ENCODE peak calls at places on chromosomes 13 and 19, in eight cellular contexts. One of them, this sample, is unnamed.

GRCh38 chr13:114059946-114060860 is 72.2 kb downstream of the RASA3 start:
- DNase-seq in lung: no peak
- DNase-seq in tibial artery: no peak
- DNase-seq in heart left ventricle: peak; percentile 81
- DNase-seq in bronchial epithelial cell: no peak
- DNase-seq in nephron progenitor cell: no peak
- DNase-seq in fibroblast of the aortic adventitia: no peak
- DNase-seq in choroid plexus epithelial cell: no peak
- DNase-seq in this sample: no peak

GRCh38 chr13:110413311-110414040 is 106.4 kb downstream of the COL4A2 start:
- DNase-seq in choroid plexus epithelial cell: no peak
- DNase-seq in lung: no peak
- DNase-seq in fibroblast of the aortic adventitia: no peak
- DNase-seq in tibial artery: no peak
- DNase-seq in bronchial epithelial cell: no peak
- DNase-seq in heart left ventricle: no peak
- DNase-seq in nephron progenitor cell: no peak
- DNase-seq in this sample: no peak

GRCh38 chr19:3270908-3271307 is 46.4 kb downstream of the CELF5 start:
- DNase-seq in heart left ventricle: no peak
- DNase-seq in bronchial epithelial cell: peak; percentile 15
- DNase-seq in lung: no peak
- DNase-seq in fibroblast of the aortic adventitia: peak; percentile 32
- DNase-seq in choroid plexus epithelial cell: peak; percentile 52
- DNase-seq in tibial artery: no peak
- DNase-seq in nephron progenitor cell: no peak
- DNase-seq in this sample: no peak

GRCh38 chr19:46574533-46574932 is 26.6 kb upstream of the CALM3 start:
- DNase-seq in choroid plexus epithelial cell: peak; percentile 47
- DNase-seq in nephron progenitor cell: no peak
- DNase-seq in tibial artery: no peak
- DNase-seq in fibroblast of the aortic adventitia: peak; percentile 15
- DNase-seq in lung: no peak
- DNase-seq in bronchial epithelial cell: no peak
- DNase-seq in heart left ventricle: no peak
- DNase-seq in this sample: no peak

GRCh38 chr13:66323695-66324094 is 906.4 kb downstream of the PCDH9 start:
- DNase-seq in tibial artery: no peak
- DNase-seq in fibroblast of the aortic adventitia: no peak
- DNase-seq in choroid plexus epithelial cell: peak; percentile 9
- DNase-seq in bronchial epithelial cell: no peak
- DNase-seq in lung: no peak
- DNase-seq in nephron progenitor cell: no peak
- DNase-seq in heart left ventricle: no peak
- DNase-seq in this sample: no peak

GRCh38 chr19:42199440-42200115 is 17.9 kb downstream of the DEDD2 start:
- DNase-seq in heart left ventricle: peak; percentile 79
- DNase-seq in lung: peak; percentile 70
- DNase-seq in choroid plexus epithelial cell: no peak
- DNase-seq in bronchial epithelial cell: peak; percentile 81
- DNase-seq in fibroblast of the aortic adventitia: no peak
- DNase-seq in nephron progenitor cell: no peak
- DNase-seq in tibial artery: peak; percentile 55
- DNase-seq in this sample: no peak

GRCh38 chr19:5436101-5436947 is 18.9 kb upstream of the ZNRF4 start:
- DNase-seq in tibial artery: no peak
- DNase-seq in fibroblast of the aortic adventitia: peak; percentile 44
- DNase-seq in lung: no peak
- DNase-seq in bronchial epithelial cell: no peak
- DNase-seq in heart left ventricle: peak; percentile 48
- DNase-seq in nephron progenitor cell: peak; percentile 90
- DNase-seq in choroid plexus epithelial cell: peak; percentile 46
- DNase-seq in this sample: no peak

GRCh38 chr19:8017808-8018207 is 12.4 kb upstream of the ELAVL1 start:
- DNase-seq in bronchial epithelial cell: no peak
- DNase-seq in nephron progenitor cell: no peak
- DNase-seq in tibial artery: no peak
- DNase-seq in fibroblast of the aortic adventitia: no peak
- DNase-seq in choroid plexus epithelial cell: no peak
- DNase-seq in heart left ventricle: no peak
- DNase-seq in lung: no peak
- DNase-seq in this sample: no peak

GRCh38 chr13:113874579-113875428 is 10.9 kb upstream of the GAS6 start:
- DNase-seq in bronchial epithelial cell: no peak
- DNase-seq in tibial artery: no peak
- DNase-seq in choroid plexus epithelial cell: no peak
- DNase-seq in fibroblast of the aortic adventitia: no peak
- DNase-seq in nephron progenitor cell: no peak
- DNase-seq in heart left ventricle: no peak
- DNase-seq in lung: no peak
- DNase-seq in this sample: no peak

GRCh38 chr13:24218977-24219376 is 58.5 kb downstream of the SPATA13 start:
- DNase-seq in choroid plexus epithelial cell: peak; percentile 41
- DNase-seq in fibroblast of the aortic adventitia: peak; percentile 49
- DNase-seq in bronchial epithelial cell: no peak
- DNase-seq in lung: no peak
- DNase-seq in heart left ventricle: no peak
- DNase-seq in nephron progenitor cell: no peak
- DNase-seq in tibial artery: no peak
- DNase-seq in this sample: no peak

GRCh38 chr19:42175952-42176648 is 41.4 kb downstream of the DEDD2 start:
- DNase-seq in tibial artery: no peak
- DNase-seq in choroid plexus epithelial cell: peak; percentile 47
- DNase-seq in heart left ventricle: no peak
- DNase-seq in bronchial epithelial cell: no peak
- DNase-seq in fibroblast of the aortic adventitia: peak; percentile 25
- DNase-seq in nephron progenitor cell: no peak
- DNase-seq in lung: no peak
- DNase-seq in this sample: no peak

GRCh38 chr19:11196406-11197287 is 698 bp downstream of the KANK2 start:
- DNase-seq in heart left ventricle: peak; percentile 81
- DNase-seq in nephron progenitor cell: peak; percentile 55
- DNase-seq in bronchial epithelial cell: no peak
- DNase-seq in tibial artery: no peak
- DNase-seq in choroid plexus epithelial cell: peak; percentile 34
- DNase-seq in fibroblast of the aortic adventitia: no peak
- DNase-seq in lung: peak; percentile 38
- DNase-seq in this sample: no peak

GRCh38 chr19:3057275-3057714 is 5.0 kb downstream of the TLE5 start:
- DNase-seq in tibial artery: peak; percentile 83
- DNase-seq in nephron progenitor cell: peak; percentile 54
- DNase-seq in lung: peak; percentile 87
- DNase-seq in fibroblast of the aortic adventitia: peak; percentile 65
- DNase-seq in bronchial epithelial cell: peak; percentile 23
- DNase-seq in heart left ventricle: peak; percentile 93
- DNase-seq in choroid plexus epithelial cell: peak; percentile 21
- DNase-seq in this sample: no peak

GRCh38 chr13:80755925-80756324 is 415.0 kb upstream of the SPRY2 start:
- DNase-seq in lung: no peak
- DNase-seq in tibial artery: no peak
- DNase-seq in bronchial epithelial cell: no peak
- DNase-seq in choroid plexus epithelial cell: peak; percentile 12
- DNase-seq in heart left ventricle: no peak
- DNase-seq in nephron progenitor cell: no peak
- DNase-seq in fibroblast of the aortic adventitia: no peak
- DNase-seq in this sample: no peak

GRCh38 chr13:84479656-84480055 is 597.4 kb upstream of the SLITRK1 start:
- DNase-seq in bronchial epithelial cell: peak; percentile 91
- DNase-seq in tibial artery: no peak
- DNase-seq in nephron progenitor cell: no peak
- DNase-seq in choroid plexus epithelial cell: peak; percentile 9
- DNase-seq in lung: no peak
- DNase-seq in heart left ventricle: no peak
- DNase-seq in fibroblast of the aortic adventitia: peak; percentile 18
- DNase-seq in this sample: no peak

GRCh38 chr13:51222510-51223283 is 499 bp downstream of the FAM124A start:
- DNase-seq in nephron progenitor cell: no peak
- DNase-seq in fibroblast of the aortic adventitia: no peak
- DNase-seq in choroid plexus epithelial cell: no peak
- DNase-seq in bronchial epithelial cell: no peak
- DNase-seq in heart left ventricle: no peak
- DNase-seq in lung: no peak
- DNase-seq in tibial artery: no peak
- DNase-seq in this sample: no peak
- TF ChIP-seq CTCF in nephron progenitor cell: no peak
- TF ChIP-seq CTCF in fibroblast of the aortic adventitia: peak; percentile 46
- TF ChIP-seq CTCF in choroid plexus epithelial cell: peak; percentile 12
- TF ChIP-seq CTCF in bronchial epithelial cell: no peak
- TF ChIP-seq CTCF in heart left ventricle: no peak
- TF ChIP-seq CTCF in lung: no peak
- TF ChIP-seq CTCF in tibial artery: no peak
- TF ChIP-seq CTCF in this sample: peak; percentile 42

GRCh38 chr13:30157616-30157993 is 149.7 kb downstream of the KATNAL1 start:
- DNase-seq in heart left ventricle: no peak
- DNase-seq in bronchial epithelial cell: no peak
- DNase-seq in choroid plexus epithelial cell: no peak
- DNase-seq in nephron progenitor cell: no peak
- DNase-seq in fibroblast of the aortic adventitia: no peak
- DNase-seq in tibial artery: no peak
- DNase-seq in lung: no peak
- DNase-seq in this sample: no peak

GRCh38 chr13:30159446-30159839 is 147.9 kb downstream of the KATNAL1 start:
- DNase-seq in choroid plexus epithelial cell: peak; percentile 96
- DNase-seq in nephron progenitor cell: no peak
- DNase-seq in heart left ventricle: no peak
- DNase-seq in fibroblast of the aortic adventitia: peak; percentile 63
- DNase-seq in lung: no peak
- DNase-seq in tibial artery: no peak
- DNase-seq in bronchial epithelial cell: peak; percentile 54
- DNase-seq in this sample: no peak

GRCh38 chr13:30156270-30156669 is 151.1 kb downstream of the KATNAL1 start:
- DNase-seq in choroid plexus epithelial cell: no peak
- DNase-seq in tibial artery: no peak
- DNase-seq in lung: no peak
- DNase-seq in nephron progenitor cell: no peak
- DNase-seq in heart left ventricle: no peak
- DNase-seq in fibroblast of the aortic adventitia: no peak
- DNase-seq in bronchial epithelial cell: no peak
- DNase-seq in this sample: no peak

GRCh38 chr13:30156826-30157615 is 150.3 kb downstream of the KATNAL1 start:
- DNase-seq in tibial artery: no peak
- DNase-seq in choroid plexus epithelial cell: no peak
- DNase-seq in nephron progenitor cell: no peak
- DNase-seq in fibroblast of the aortic adventitia: no peak
- DNase-seq in lung: no peak
- DNase-seq in bronchial epithelial cell: no peak
- DNase-seq in heart left ventricle: no peak
- DNase-seq in this sample: no peak

GRCh38 chr13:30158774-30159445 is 148.4 kb downstream of the KATNAL1 start:
- DNase-seq in tibial artery: no peak
- DNase-seq in lung: no peak
- DNase-seq in heart left ventricle: no peak
- DNase-seq in fibroblast of the aortic adventitia: peak; percentile 91
- DNase-seq in nephron progenitor cell: no peak
- DNase-seq in choroid plexus epithelial cell: peak; percentile 89
- DNase-seq in bronchial epithelial cell: no peak
- DNase-seq in this sample: no peak
- TF ChIP-seq CTCF in tibial artery: peak; percentile 20
- TF ChIP-seq CTCF in lung: no peak
- TF ChIP-seq CTCF in heart left ventricle: peak; percentile 20
- TF ChIP-seq CTCF in fibroblast of the aortic adventitia: peak; percentile 68
- TF ChIP-seq CTCF in nephron progenitor cell: no peak
- TF ChIP-seq CTCF in choroid plexus epithelial cell: peak; percentile 81
- TF ChIP-seq CTCF in bronchial epithelial cell: peak; percentile 13
- TF ChIP-seq CTCF in this sample: peak; percentile 74

DNA sequence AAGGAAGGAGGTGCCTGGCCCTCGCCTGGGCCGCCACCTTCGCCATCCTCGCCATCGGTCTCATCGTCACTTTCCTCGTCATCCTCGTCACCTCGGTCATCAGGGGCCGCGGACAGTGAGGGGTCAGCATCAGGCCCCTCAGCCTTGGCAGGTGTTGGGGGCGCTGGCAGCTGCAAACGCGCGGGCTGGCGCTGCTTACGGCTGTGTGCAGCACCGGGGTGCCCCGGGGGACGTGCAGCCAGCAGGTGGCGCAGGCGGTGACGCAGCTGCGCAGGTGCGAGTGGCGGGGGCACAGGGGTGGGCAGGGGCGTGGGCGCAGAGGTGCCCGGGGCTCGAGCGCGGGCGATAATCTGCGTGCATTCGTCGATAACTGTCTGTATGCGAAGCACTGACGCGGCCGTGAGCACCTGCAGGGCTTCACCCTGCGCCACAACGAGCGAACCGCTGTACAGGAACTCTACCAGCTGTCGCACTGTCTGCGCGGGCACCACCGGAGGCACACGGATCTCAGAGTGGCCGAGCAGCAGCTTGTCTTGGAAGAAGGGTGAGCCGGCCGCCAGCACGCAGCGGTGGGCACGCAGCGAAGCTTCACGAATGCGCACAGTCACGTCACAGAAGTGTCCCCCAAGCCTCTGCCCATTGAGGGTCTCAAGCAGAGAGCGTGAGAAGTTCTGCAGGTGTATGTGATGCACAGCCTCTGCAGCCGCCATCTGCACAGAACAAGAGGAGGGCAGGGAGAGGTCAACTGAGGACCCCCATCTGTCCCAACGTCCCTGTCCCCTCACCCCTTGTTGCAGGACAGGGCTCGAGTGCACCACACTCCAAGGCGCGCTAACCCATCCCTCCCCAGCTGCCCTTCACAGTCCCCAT is 2.4 kb downstream of the ZBTB45 start:
- DNase-seq in bronchial epithelial cell: no peak
- DNase-seq in nephron progenitor cell: no peak
- DNase-seq in tibial artery: no peak
- DNase-seq in fibroblast of the aortic adventitia: no peak
- DNase-seq in lung: no peak
- DNase-seq in choroid plexus epithelial cell: no peak
- DNase-seq in heart left ventricle: peak; percentile 59
- DNase-seq in this sample: no peak
- TF ChIP-seq CTCF in bronchial epithelial cell: no peak
- TF ChIP-seq CTCF in nephron progenitor cell: no peak
- TF ChIP-seq CTCF in tibial artery: no peak
- TF ChIP-seq CTCF in fibroblast of the aortic adventitia: no peak
- TF ChIP-seq CTCF in lung: no peak
- TF ChIP-seq CTCF in choroid plexus epithelial cell: no peak
- TF ChIP-seq CTCF in heart left ventricle: no peak
- TF ChIP-seq CTCF in this sample: no peak

GRCh38 chr19:55813906-55814305 is 17.9 kb downstream of the NLRP11 start:
- DNase-seq in nephron progenitor cell: no peak
- DNase-seq in choroid plexus epithelial cell: no peak
- DNase-seq in bronchial epithelial cell: no peak
- DNase-seq in heart left ventricle: no peak
- DNase-seq in tibial artery: no peak
- DNase-seq in fibroblast of the aortic adventitia: no peak
- DNase-seq in lung: no peak
- DNase-seq in this sample: no peak

GRCh38 chr19:55812449-55812848 is 19.4 kb downstream of the NLRP11 start:
- DNase-seq in tibial artery: no peak
- DNase-seq in lung: no peak
- DNase-seq in heart left ventricle: no peak
- DNase-seq in bronchial epithelial cell: no peak
- DNase-seq in nephron progenitor cell: no peak
- DNase-seq in fibroblast of the aortic adventitia: no peak
- DNase-seq in choroid plexus epithelial cell: no peak
- DNase-seq in this sample: no peak

GRCh38 chr19:55811340-55811739 is 20.5 kb downstream of the NLRP11 start:
- DNase-seq in heart left ventricle: no peak
- DNase-seq in nephron progenitor cell: no peak
- DNase-seq in tibial artery: no peak
- DNase-seq in lung: no peak
- DNase-seq in fibroblast of the aortic adventitia: no peak
- DNase-seq in bronchial epithelial cell: no peak
- DNase-seq in choroid plexus epithelial cell: no peak
- DNase-seq in this sample: no peak

GRCh38 chr19:55809381-55810058 is 22.3 kb downstream of the NLRP11 start:
- DNase-seq in heart left ventricle: no peak
- DNase-seq in choroid plexus epithelial cell: peak; percentile 58
- DNase-seq in lung: peak; percentile 38
- DNase-seq in bronchial epithelial cell: peak; percentile 17
- DNase-seq in fibroblast of the aortic adventitia: peak; percentile 15
- DNase-seq in tibial artery: peak; percentile 35
- DNase-seq in nephron progenitor cell: peak; percentile 8
- DNase-seq in this sample: no peak
- TF ChIP-seq CTCF in heart left ventricle: no peak
- TF ChIP-seq CTCF in choroid plexus epithelial cell: peak; percentile 43
- TF ChIP-seq CTCF in lung: peak; percentile 4
- TF ChIP-seq CTCF in bronchial epithelial cell: no peak
- TF ChIP-seq CTCF in fibroblast of the aortic adventitia: no peak
- TF ChIP-seq CTCF in tibial artery: no peak
- TF ChIP-seq CTCF in nephron progenitor cell: peak; percentile 9
- TF ChIP-seq CTCF in this sample: no peak

This sample was measured in chondrocyte.